ENCODE peak calls at places on chromosomes 7 and 10, in seven cellular contexts. B is right lobe of liver; X is kidney; T is CD4-positive, alpha-beta T cell; J is neural progenitor cell; N is RWPE1; Q is coronary artery. R is an unnamed sample.

GRCh38 chr7:123966936-123967335 is 41.9 kb downstream of the SPAM1 start:
- DNase-seq in Q (no peak), B (no peak), T (no peak), X (no peak), J (no peak), N (no peak), R (no peak)

GRCh38 chr7:15368653-15369052 is 193.2 kb downstream of the AGMO start:
- DNase-seq in X (no peak), N (no peak), B (no peak), J (no peak), T (no peak), Q (no peak), R (no peak)

GRCh38 chr7:64733550-64734240 is 60.5 kb upstream of the ZNF138 start:
- DNase-seq in B (no peak), X (no peak), N (no peak), J (no peak), T (no peak), Q (no peak), R (no peak)

GRCh38 chr7:105396566-105396965 is 7.8 kb upstream of the SRPK2 start:
- DNase-seq in X (no peak), N (no peak), J (no peak), T (no peak), Q (no peak), B (no peak), R (no peak)

GRCh38 chr10:14659626-14660196 is 115.0 kb downstream of the FAM107B start:
- DNase-seq in T (no peak), Q (no peak), N (no peak), B (peak; percentile 30), J (no peak), X (no peak), R (no peak)

GRCh38 chr10:94617389-94617944 is 66.1 kb upstream of the CYP2C18 start:
- DNase-seq in Q (no peak), X (no peak), T (no peak), J (no peak), N (no peak), B (no peak), R (no peak)

GRCh38 chr7:68269410-68269809 is 1272.8 kb downstream of the TYW1 start:
- DNase-seq in X (peak; percentile 74), T (no peak), N (no peak), B (no peak), J (no peak), Q (no peak), R (no peak)

GRCh38 chr7:130309986-130310385 is 17.0 kb downstream of the CPA4 start:
- DNase-seq in Q (no peak), N (no peak), X (no peak), J (no peak), T (no peak), B (no peak), R (no peak)

GRCh38 chr10:5968681-5969453 is 8.5 kb downstream of the IL15RA start:
- DNase-seq in Q (no peak), J (no peak), X (no peak), N (no peak), B (peak; percentile 72), T (no peak), R (no peak)

GRCh38 chr10:70493660-70494234 is 15.2 kb downstream of the PALD1 start:
- DNase-seq in B (peak; percentile 40), N (no peak), X (peak; percentile 22), J (peak; percentile 82), T (no peak), Q (no peak), R (no peak)

GRCh38 chr7:112080974-112081373 is 125.2 kb downstream of the DOCK4 start:
- DNase-seq in T (no peak), J (no peak), X (no peak), Q (no peak), B (no peak), N (no peak), R (no peak)

GRCh38 chr10:73643362-73643761 is 2.1 kb upstream of the MYOZ1 start:
- DNase-seq in J (no peak), B (no peak), T (no peak), X (no peak), Q (no peak), N (no peak), R (no peak)

GRCh38 chr7:130301606-130302005 is 8.6 kb downstream of the CPA4 start:
- DNase-seq in T (no peak), X (no peak), N (no peak), Q (no peak), B (no peak), J (no peak), R (no peak)

GRCh38 chr10:111967547-111967946 is 216.0 kb downstream of the GPAM start:
- DNase-seq in J (no peak), X (no peak), B (no peak), Q (no peak), T (no peak), N (no peak), R (no peak)

GRCh38 chr10:44466236-44466635 is 81.3 kb upstream of the CXCL12 start:
- DNase-seq in B (no peak), N (no peak), J (no peak), X (no peak), T (no peak), Q (no peak), R (no peak)

GRCh38 chr7:100516135-100516812 is 22.7 kb upstream of the AGFG2 start:
- DNase-seq in T (peak; percentile 48), N (peak; percentile 30), Q (no peak), X (no peak), B (no peak), J (peak; percentile 12), R (no peak)

GRCh38 chr7:135236727-135237126 is 3.1 kb downstream of the STRA8 start:
- DNase-seq in T (no peak), B (no peak), X (no peak), Q (no peak), N (no peak), J (no peak), R (no peak)

GRCh38 chr10:94607111-94607510 is 61.5 kb downstream of the HELLS start:
- DNase-seq in N (no peak), T (no peak), B (no peak), X (no peak), Q (no peak), J (no peak), R (no peak)

GRCh38 chr10:79190740-79191261 is 122.0 kb downstream of the ZMIZ1 start:
- DNase-seq in X (no peak), Q (no peak), J (no peak), N (no peak), B (no peak), T (no peak), R (no peak)

GRCh38 chr10:124705021-124705740 is 39.0 kb downstream of the FAM53B start:
- DNase-seq in T (no peak), N (no peak), X (peak; percentile 78), B (no peak), J (no peak), Q (no peak), R (no peak)

GRCh38 chr10:3053145-3053544 is 14.2 kb upstream of the PFKP start:
- DNase-seq in N (no peak), B (no peak), T (no peak), J (no peak), Q (no peak), X (no peak), R (no peak)

DNA sequence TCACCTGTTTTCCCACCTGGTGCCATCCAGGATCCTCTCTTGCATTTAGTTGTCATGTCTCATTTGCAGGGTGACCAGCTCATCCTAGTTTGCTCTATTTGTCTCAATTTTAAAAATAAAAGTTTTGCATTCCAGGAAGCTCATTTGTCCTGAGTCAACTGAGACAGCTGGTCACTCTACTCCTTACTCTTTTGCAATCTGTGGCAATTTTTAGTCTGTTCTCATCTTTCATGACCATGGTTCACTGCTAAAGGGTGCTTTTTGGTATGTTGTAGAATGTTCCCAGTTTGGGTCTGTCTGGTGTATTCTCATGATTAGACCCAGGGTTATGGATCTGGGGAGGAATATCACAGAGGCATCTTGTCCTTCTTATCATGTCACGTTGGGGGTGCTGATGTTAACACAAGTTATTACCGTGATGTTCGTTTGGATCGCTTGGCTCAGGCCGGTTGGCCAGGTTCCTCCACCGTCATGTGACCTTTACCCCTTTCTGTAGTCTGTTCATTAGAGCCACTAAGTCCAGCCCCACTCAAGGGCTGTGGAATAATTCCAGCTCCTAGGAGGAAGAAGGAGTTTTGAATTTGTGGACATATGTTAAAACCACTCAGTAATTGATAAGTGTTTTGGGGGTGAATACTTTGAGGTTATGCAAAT is 103.3 kb upstream of the IGFBP3 start:
- DNase-seq in T (no peak), Q (no peak), B (peak; percentile 32), X (no peak), J (no peak), N (no peak), R (no peak)
- H3K27ac ChIP-seq in T (no peak overlapping the region), Q (no peak overlapping the region), B (no peak overlapping the region), X (no peak overlapping the region), J (no peak overlapping the region), N (no peak overlapping the region), R (no peak overlapping the region)

DNA sequence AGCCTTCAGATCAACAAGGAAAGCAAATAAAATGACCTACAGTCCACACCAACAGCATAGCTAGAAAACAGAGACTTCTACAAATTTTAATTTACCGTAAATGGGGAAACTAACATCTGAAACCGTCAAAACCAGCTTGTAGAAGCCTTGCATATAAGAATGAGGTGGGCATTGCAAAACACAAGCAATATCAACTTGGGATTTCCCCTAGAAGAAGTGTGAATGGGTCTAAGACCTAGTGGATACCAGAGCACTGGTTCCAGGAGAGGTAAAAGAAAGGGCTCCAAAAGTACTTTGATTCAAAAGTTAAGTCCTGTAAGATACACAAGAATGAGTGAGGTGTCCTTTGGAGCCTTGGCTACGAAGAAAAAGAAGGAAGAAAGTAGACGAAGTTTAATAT is 18.7 kb downstream of the RTKN2 start:
- DNase-seq in X (no peak), Q (no peak), J (no peak), N (no peak), T (no peak), B (no peak), R (no peak)
- H3K27ac ChIP-seq in X (no peak overlapping the region), Q (no peak overlapping the region), J (no peak overlapping the region), N (no peak overlapping the region), T (no peak overlapping the region), B (no peak overlapping the region), R (no peak overlapping the region)

GRCh38 chr7:2487586-2488271 is 11.5 kb upstream of the GRIFIN start:
- DNase-seq in N (no peak), T (no peak), Q (no peak), X (peak; percentile 85), B (peak; percentile 11), J (no peak), R (no peak)
- H3K27ac ChIP-seq in N (no peak overlapping the region), T (no peak overlapping the region), Q (peak overlapping the region; percentile 10), X (peak overlapping the region; percentile 0), B (no peak overlapping the region), J (no peak overlapping the region), R (no peak overlapping the region)

DNA sequence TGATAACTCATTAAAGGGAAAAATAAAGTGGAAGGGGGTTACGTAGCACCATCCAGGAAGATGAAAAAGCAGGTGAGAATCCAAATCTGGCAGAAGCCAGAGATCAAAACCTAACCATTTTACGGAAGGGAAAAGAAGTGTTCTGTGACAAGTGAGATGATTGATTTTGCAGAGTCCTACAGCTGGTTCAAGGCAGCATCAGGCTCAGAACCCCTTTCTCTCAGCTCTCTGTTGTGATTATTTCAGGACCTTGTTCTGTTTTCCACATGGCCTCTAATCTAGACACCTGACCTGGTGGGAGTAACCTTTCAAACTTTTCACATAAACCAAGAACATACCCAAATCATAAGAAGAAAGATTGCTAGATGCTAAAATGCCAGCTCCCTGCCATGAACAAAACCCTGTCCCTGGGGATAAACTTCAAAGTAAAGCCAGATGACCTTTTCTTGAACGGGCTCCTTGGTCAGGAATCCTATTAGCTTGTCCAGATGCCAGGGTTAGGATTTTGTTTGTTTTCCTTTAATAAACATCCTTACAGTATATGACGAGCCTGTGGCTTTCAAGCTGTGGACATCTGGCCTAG is 5.9 kb downstream of the DUSP5 start:
- DNase-seq in J (no peak), T (no peak), Q (no peak), B (no peak), N (no peak), X (no peak), R (no peak)
- H3K27ac ChIP-seq in J (no peak overlapping the region), T (peak overlapping the region; percentile 26), Q (peak overlapping the region; percentile 3), B (peak overlapping the region; percentile 20), N (no peak overlapping the region), X (peak overlapping the region; percentile 73), R (no peak overlapping the region)

R was measured in substantia nigra.